ENCODE peak calls at places on chromosomes 12 and 14, in six cellular contexts. I is tibial nerve, K is GM23338, Y is heart right ventricle, Q is left ventricle myocardium inferior, P is transverse colon. R is an unnamed sample. For H3K4me1 and H3K36me3, the result is how much of the 10 kb centered on the place peaks cover.

GRCh38 chr12:66456622-66457021 is 154.3 kb downstream of the HELB start:
- DNase-seq in Q (no peak), K (no peak), Y (no peak), P (no peak), I (no peak), R (no peak)

GRCh38 chr12:65509953-65510352 is 231.5 kb downstream of the MSRB3 start:
- DNase-seq in Y (no peak), P (no peak), K (no peak), Q (no peak), I (no peak), R (no peak)

GRCh38 chr14:91554535-91555332 is 44.6 kb upstream of the PPP4R3A start:
- DNase-seq in Y (no peak), Q (no peak), I (no peak), P (peak), K (no peak), R (no peak)

GRCh38 chr12:19529933-19530630 is 90.8 kb downstream of the AEBP2 start:
- DNase-seq in Y (no peak), Q (no peak), P (no peak), K (no peak), I (no peak), R (no peak)

GRCh38 chr12:45789025-45789424 is 59.5 kb downstream of the ARID2 start:
- DNase-seq in Y (no peak), I (peak), K (no peak), P (no peak), Q (no peak), R (no peak)

GRCh38 chr12:66641057-66641456 is 37.8 kb downstream of the GRIP1 start:
- DNase-seq in K (no peak), Q (no peak), I (no peak), P (no peak), Y (no peak), R (no peak)

GRCh38 chr12:122350444-122350843 is 72.0 kb downstream of the CLIP1 start:
- DNase-seq in Y (peak), Q (peak), I (no peak), P (no peak), K (no peak), R (no peak)

GRCh38 chr12:10849425-10849878 is at the start of gene PRR4:
- DNase-seq in Q (no peak), I (no peak), Y (no peak), P (no peak), K (no peak), R (no peak)

GRCh38 chr12:94046626-94047410 is 101.6 kb upstream of the PLXNC1 start:
- DNase-seq in Q (no peak), K (no peak), Y (peak), P (no peak), I (no peak), R (no peak)

GRCh38 chr12:22163594-22163993 is 117.6 kb downstream of the CMAS start:
- DNase-seq in P (no peak), K (no peak), I (no peak), Y (no peak), Q (no peak), R (no peak)
- H3K4me1 ChIP-seq in P (under half), K (under half), I (under half), Y (under half), Q (under half), R (under half)

GRCh38 chr12:51004504-51004903 is 21.7 kb downstream of the SLC11A2 start:
- DNase-seq in P (no peak), Y (no peak), I (no peak), Q (no peak), K (peak), R (no peak)
- H3K36me3 ChIP-seq in P (under half), Y (under half), I (under half), Q (half or more), K (under half), R (half or more)

GRCh38 chr12:25977047-25977446 is 18.6 kb downstream of the RASSF8 start:
- DNase-seq in Y (no peak), K (no peak), P (no peak), I (no peak), Q (no peak), R (no peak)
- H3K27ac ChIP-seq in Y (no peak), K (no peak), P (no peak), I (peak), Q (no peak), R (no peak)

GRCh38 chr14:64715628-64716412 is 11.6 kb downstream of the PLEKHG3 start:
- DNase-seq in P (no peak), Q (no peak), I (no peak), K (peak), Y (no peak), R (no peak)

GRCh38 chr14:64715146-64715627 is 11.0 kb downstream of the PLEKHG3 start:
- DNase-seq in Y (no peak), I (no peak), K (peak), Q (no peak), P (no peak), R (no peak)

GRCh38 chr14:64714432-64715025 is 10.3 kb downstream of the PLEKHG3 start:
- DNase-seq in I (no peak), Q (no peak), P (no peak), K (no peak), Y (no peak), R (no peak)

GRCh38 chr14:64711039-64711438 is 6.8 kb downstream of the PLEKHG3 start:
- DNase-seq in P (no peak), Q (no peak), K (no peak), I (peak), Y (no peak), R (no peak)

GRCh38 chr14:64713677-64714076 is 9.5 kb downstream of the PLEKHG3 start:
- DNase-seq in I (no peak), Q (no peak), K (no peak), Y (no peak), P (no peak), R (no peak)
- H3K4me1 ChIP-seq in I (half or more), Q (half or more), K (half or more), Y (under half), P (half or more), R (under half)

GRCh38 chr12:109199324-109199723 is 82.9 kb downstream of the ACACB start:
- DNase-seq in P (no peak), Q (no peak), I (no peak), Y (no peak), K (no peak), R (peak)

GRCh38 chr12:109200825-109201495 is 84.6 kb downstream of the ACACB start:
- DNase-seq in Q (no peak), P (no peak), Y (no peak), I (no peak), K (no peak), R (peak)

GRCh38 chr12:109201496-109201885 is 85.1 kb downstream of the ACACB start:
- DNase-seq in Y (no peak), Q (no peak), K (no peak), P (no peak), I (no peak), R (peak)

GRCh38 chr12:109202770-109203169 is 86.4 kb downstream of the ACACB start:
- DNase-seq in Q (no peak), K (no peak), I (no peak), Y (no peak), P (no peak), R (no peak)

GRCh38 chr12:109203480-109203879 is 87.1 kb downstream of the ACACB start:
- DNase-seq in Q (no peak), K (peak), I (no peak), P (no peak), Y (no peak), R (peak)
- H3K36me3 ChIP-seq in Q (half or more), K (under half), I (under half), P (under half), Y (under half), R (half or more)

DNA sequence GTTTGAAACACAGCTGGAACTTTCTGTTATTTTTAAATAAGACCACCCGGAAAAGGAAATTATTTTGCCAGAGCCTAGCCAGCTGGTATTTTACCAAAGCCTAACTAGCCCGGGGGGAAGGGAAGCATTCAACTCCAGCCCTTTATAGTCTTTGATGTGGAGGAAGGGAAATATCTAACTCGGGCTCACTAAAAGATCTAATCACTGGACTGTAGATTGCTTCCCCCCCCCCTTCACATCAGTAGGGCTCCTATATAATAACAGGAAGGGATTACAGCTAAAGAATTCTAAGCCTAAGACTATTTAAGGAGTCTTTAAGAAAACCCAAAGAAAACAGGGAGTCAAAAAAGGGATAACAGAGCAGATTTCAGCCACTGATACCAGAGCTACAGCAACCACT is 431.1 kb downstream of the KCNH5 start:
- DNase-seq in I (no peak), Q (no peak), K (no peak), P (no peak), Y (no peak), R (no peak)
- H3K27ac ChIP-seq in I (no peak), Q (no peak), K (no peak), P (no peak), Y (no peak), R (no peak)

GRCh38 chr12:120831648-120832267 is 72.4 kb downstream of the SPPL3 start:
- DNase-seq in I (no peak), Q (no peak), P (no peak), K (no peak), Y (no peak), R (no peak)
- H3K4me1 ChIP-seq in I (half or more), Q (half or more), P (under half), K (under half), Y (half or more), R (under half)

DNA sequence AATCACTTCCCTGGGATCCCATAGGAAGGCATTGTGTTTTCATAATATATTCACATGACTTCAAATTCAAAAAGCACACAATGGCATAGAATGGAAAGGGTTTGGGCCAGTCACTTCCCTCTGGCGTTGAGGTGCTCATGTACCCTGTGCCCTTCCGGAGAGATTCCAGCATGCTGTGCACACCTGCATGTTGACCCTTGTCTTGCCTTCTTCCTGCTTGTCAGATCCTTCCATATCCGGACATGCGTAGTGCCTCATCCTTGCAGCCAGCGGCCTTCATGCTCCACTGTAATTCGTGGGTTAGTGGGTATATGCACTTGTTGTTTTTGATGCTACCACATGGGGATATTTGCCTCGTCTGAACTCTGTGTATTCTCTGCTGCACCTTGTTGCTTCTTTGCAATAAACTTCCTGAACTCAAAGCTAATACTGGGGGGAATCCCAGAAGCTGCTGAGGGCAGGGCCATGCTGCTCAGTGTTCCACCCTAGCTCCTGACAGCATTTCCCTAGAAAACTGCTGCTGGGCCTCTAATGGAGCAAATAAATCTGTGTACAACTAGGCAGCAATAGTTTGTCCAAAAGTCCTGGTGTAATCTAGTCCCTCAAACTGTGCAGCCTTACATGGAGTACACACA is 59.5 kb downstream of the ANAPC7 start:
- DNase-seq in K (no peak), Y (no peak), P (no peak), I (no peak), Q (no peak), R (no peak)
- H3K36me3 ChIP-seq in K (half or more), Y (under half), P (under half), I (half or more), Q (half or more), R (half or more)

GRCh38 chr12:29640589-29641345 is 143.0 kb downstream of the TMTC1 start:
- DNase-seq in Q (peak), K (peak), I (peak), P (no peak), Y (peak), R (no peak)
- H3K27ac ChIP-seq in Q (peak), K (no peak), I (peak), P (no peak), Y (peak), R (no peak)

GRCh38 chr14:65241125-65241752 is 138.9 kb upstream of the MAX start:
- DNase-seq in P (no peak), Y (no peak), K (no peak), Q (no peak), I (no peak), R (no peak)

GRCh38 chr14:65239143-65239672 is 136.9 kb upstream of the MAX start:
- DNase-seq in P (peak), Y (no peak), I (no peak), Q (no peak), K (no peak), R (no peak)

GRCh38 chr14:65239897-65240296 is 137.6 kb upstream of the MAX start:
- DNase-seq in I (no peak), K (no peak), Q (no peak), Y (no peak), P (no peak), R (no peak)

GRCh38 chr14:65243766-65244442 is 141.6 kb upstream of the MAX start:
- DNase-seq in Y (no peak), Q (no peak), P (no peak), K (no peak), I (no peak), R (no peak)

DNA sequence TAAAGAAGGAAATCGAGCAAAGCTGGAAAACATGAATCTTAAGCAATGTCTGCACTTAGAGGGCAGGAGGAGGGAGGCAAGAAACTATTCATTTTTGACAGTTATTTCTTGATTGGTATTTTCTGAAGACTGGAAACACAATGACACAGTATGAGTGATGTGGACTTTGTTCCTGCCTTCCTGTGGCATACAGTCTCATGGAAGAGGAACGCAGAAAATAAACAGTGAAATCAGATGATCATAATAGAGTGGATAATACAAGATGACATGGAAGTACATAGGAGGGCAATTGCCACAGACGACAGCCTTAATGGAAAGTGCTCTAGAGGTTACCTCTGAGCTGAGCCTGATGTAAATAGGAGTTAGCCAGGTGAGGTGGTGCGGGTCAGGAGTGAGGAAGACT is 140.4 kb upstream of the MAX start:
- DNase-seq in Q (no peak), I (no peak), K (no peak), P (no peak), Y (no peak), R (no peak)
- H3K4me1 ChIP-seq in Q (under half), I (under half), K (under half), P (under half), Y (under half), R (under half)